ENCODE peak calls at places on chromosome 15, in seven cellular contexts. V is NCI-H1092 treated with DMSO at 0.1 percent for 48 hours; S is uterus; Y is C1 segment of cervical spinal cord; U is activated T-cell treated with anti-CD3 and anti-CD28 coated beads, Interleukin-2, amount 50 U/mL, for 72 hours; J is GM23248; T is AG09309. O is an unnamed sample.

GRCh38 chr15:98174286-98174685 is 213.8 kb downstream of the ARRDC4 start:
- DNase-seq in U (no peak), J (no peak), T (no peak), S (no peak), V (no peak), Y (no peak), O (peak)

GRCh38 chr15:64461577-64462162 is 1.3 kb downstream of the ZNF609 start:
- DNase-seq in T (no peak), Y (no peak), J (peak), U (peak), S (no peak), V (peak), O (peak)

GRCh38 chr15:90442423-90442822 is 54.4 kb downstream of the IQGAP1 start:
- DNase-seq in Y (no peak), S (no peak), U (no peak), T (no peak), V (no peak), J (no peak), O (no peak)

GRCh38 chr15:77576538-77576937 is 56.2 kb downstream of the LINGO1 start:
- DNase-seq in S (no peak), Y (no peak), V (no peak), J (no peak), U (no peak), T (no peak), O (no peak)

GRCh38 chr15:58521293-58521991 is 89.7 kb downstream of the LIPC start:
- DNase-seq in J (peak), T (no peak), S (peak), V (no peak), Y (peak), U (no peak), O (peak)

GRCh38 chr15:60551147-60551780 is 72.3 kb upstream of the ICE2 start:
- DNase-seq in J (no peak), T (no peak), V (no peak), U (peak), S (no peak), Y (no peak), O (no peak)

GRCh38 chr15:99424978-99425665 is 140.7 kb upstream of the MEF2A start:
- DNase-seq in Y (no peak), U (peak), V (no peak), J (peak), T (peak), S (peak), O (no peak)

GRCh38 chr15:88622605-88622975 is 1.4 kb downstream of the AEN start:
- DNase-seq in V (no peak), J (no peak), U (no peak), Y (no peak), T (no peak), S (no peak), O (no peak)

GRCh38 chr15:77027697-77028450 is 32.9 kb downstream of the PSTPIP1 start:
- DNase-seq in T (no peak), J (no peak), S (peak), Y (no peak), U (no peak), V (no peak), O (no peak)

O was measured in NCI-H524.